ENCODE peak calls at places on chromosome 21, in nine cellular contexts. One of them, this sample, is unnamed.

GRCh38 chr21:37427221-37427620 is 60.6 kb downstream of the DYRK1A start:
- DNase-seq in A549: no peak
- DNase-seq in stomach: no peak
- DNase-seq in astrocyte of the spinal cord: no peak
- DNase-seq in brain microvascular endothelial cell: no peak
- DNase-seq in fibroblast of lung: no peak
- DNase-seq in B cell: no peak
- DNase-seq in tibial nerve: no peak
- DNase-seq in OCI-LY7: no peak
- DNase-seq in this sample: no peak

GRCh38 chr21:33238565-33239255 is 9.0 kb downstream of the IFNAR2 start:
- DNase-seq in A549: no peak
- DNase-seq in stomach: no peak
- DNase-seq in astrocyte of the spinal cord: no peak
- DNase-seq in brain microvascular endothelial cell: no peak
- DNase-seq in fibroblast of lung: no peak
- DNase-seq in B cell: no peak
- DNase-seq in tibial nerve: no peak
- DNase-seq in OCI-LY7: peak
- DNase-seq in this sample: no peak

GRCh38 chr21:17900281-17900989 is 81.3 kb upstream of the C21orf91 start:
- DNase-seq in A549: no peak
- DNase-seq in stomach: no peak
- DNase-seq in astrocyte of the spinal cord: no peak
- DNase-seq in brain microvascular endothelial cell: no peak
- DNase-seq in fibroblast of lung: no peak
- DNase-seq in B cell: no peak
- DNase-seq in tibial nerve: no peak
- DNase-seq in OCI-LY7: no peak
- DNase-seq in this sample: no peak

GRCh38 chr21:15841856-15842564 is 112.2 kb downstream of the USP25 start:
- DNase-seq in A549: no peak
- DNase-seq in stomach: no peak
- DNase-seq in astrocyte of the spinal cord: peak
- DNase-seq in brain microvascular endothelial cell: peak
- DNase-seq in fibroblast of lung: peak
- DNase-seq in B cell: no peak
- DNase-seq in tibial nerve: no peak
- DNase-seq in OCI-LY7: no peak
- DNase-seq in this sample: peak

GRCh38 chr21:27246741-27247140 is 279.9 kb upstream of the ADAMTS5 start:
- DNase-seq in A549: no peak
- DNase-seq in stomach: no peak
- DNase-seq in astrocyte of the spinal cord: peak
- DNase-seq in brain microvascular endothelial cell: peak
- DNase-seq in fibroblast of lung: peak
- DNase-seq in B cell: no peak
- DNase-seq in tibial nerve: no peak
- DNase-seq in OCI-LY7: no peak
- DNase-seq in this sample: peak

GRCh38 chr21:15895142-15896106 is 165.6 kb downstream of the USP25 start:
- DNase-seq in A549: no peak
- DNase-seq in stomach: no peak
- DNase-seq in astrocyte of the spinal cord: peak
- DNase-seq in brain microvascular endothelial cell: no peak
- DNase-seq in fibroblast of lung: peak
- DNase-seq in B cell: no peak
- DNase-seq in tibial nerve: no peak
- DNase-seq in OCI-LY7: no peak
- DNase-seq in this sample: peak

GRCh38 chr21:17428980-17429379 is 83.9 kb upstream of the CXADR start:
- DNase-seq in A549: no peak
- DNase-seq in stomach: no peak
- DNase-seq in astrocyte of the spinal cord: no peak
- DNase-seq in brain microvascular endothelial cell: no peak
- DNase-seq in fibroblast of lung: no peak
- DNase-seq in B cell: no peak
- DNase-seq in tibial nerve: no peak
- DNase-seq in OCI-LY7: no peak
- DNase-seq in this sample: no peak

GRCh38 chr21:45748593-45748992 is 105.1 kb downstream of the PCBP3 start:
- DNase-seq in A549: no peak
- DNase-seq in stomach: no peak
- DNase-seq in astrocyte of the spinal cord: no peak
- DNase-seq in brain microvascular endothelial cell: no peak
- DNase-seq in fibroblast of lung: no peak
- DNase-seq in B cell: no peak
- DNase-seq in tibial nerve: no peak
- DNase-seq in OCI-LY7: no peak
- DNase-seq in this sample: no peak

GRCh38 chr21:46049890-46050650 is 47.8 kb upstream of the COL6A2 start:
- DNase-seq in A549: no peak
- DNase-seq in stomach: no peak
- DNase-seq in astrocyte of the spinal cord: peak
- DNase-seq in brain microvascular endothelial cell: no peak
- DNase-seq in fibroblast of lung: no peak
- DNase-seq in B cell: no peak
- DNase-seq in tibial nerve: no peak
- DNase-seq in OCI-LY7: no peak
- DNase-seq in this sample: no peak

GRCh38 chr21:28669331-28669730 is 323.3 kb downstream of the LTN1 start:
- DNase-seq in A549: no peak
- DNase-seq in stomach: no peak
- DNase-seq in astrocyte of the spinal cord: no peak
- DNase-seq in brain microvascular endothelial cell: no peak
- DNase-seq in fibroblast of lung: no peak
- DNase-seq in B cell: no peak
- DNase-seq in tibial nerve: no peak
- DNase-seq in OCI-LY7: no peak
- DNase-seq in this sample: no peak

GRCh38 chr21:29145354-29145782 is 14.9 kb downstream of the MAP3K7CL start:
- DNase-seq in A549: peak
- DNase-seq in stomach: no peak
- DNase-seq in astrocyte of the spinal cord: peak
- DNase-seq in brain microvascular endothelial cell: peak
- DNase-seq in fibroblast of lung: peak
- DNase-seq in B cell: no peak
- DNase-seq in tibial nerve: no peak
- DNase-seq in OCI-LY7: no peak
- DNase-seq in this sample: peak

GRCh38 chr21:37073417-37074194 is 552 bp downstream of the TTC3 start:
- DNase-seq in A549: no peak
- DNase-seq in stomach: peak
- DNase-seq in astrocyte of the spinal cord: peak
- DNase-seq in brain microvascular endothelial cell: peak
- DNase-seq in fibroblast of lung: peak
- DNase-seq in B cell: peak
- DNase-seq in tibial nerve: no peak
- DNase-seq in OCI-LY7: peak
- DNase-seq in this sample: peak

GRCh38 chr21:27258756-27259429 is 292.0 kb upstream of the ADAMTS5 start:
- DNase-seq in A549: no peak
- DNase-seq in stomach: no peak
- DNase-seq in astrocyte of the spinal cord: no peak
- DNase-seq in brain microvascular endothelial cell: no peak
- DNase-seq in fibroblast of lung: no peak
- DNase-seq in B cell: no peak
- DNase-seq in tibial nerve: no peak
- DNase-seq in OCI-LY7: no peak
- DNase-seq in this sample: no peak

GRCh38 chr21:45993210-45994085 is 11.9 kb downstream of the COL6A1 start:
- DNase-seq in A549: no peak
- DNase-seq in stomach: no peak
- DNase-seq in astrocyte of the spinal cord: no peak
- DNase-seq in brain microvascular endothelial cell: no peak
- DNase-seq in fibroblast of lung: no peak
- DNase-seq in B cell: peak
- DNase-seq in tibial nerve: peak
- DNase-seq in OCI-LY7: no peak
- DNase-seq in this sample: no peak

GRCh38 chr21:46155514-46156377 is at the start of gene FTCD:
- DNase-seq in A549: no peak
- DNase-seq in stomach: peak
- DNase-seq in astrocyte of the spinal cord: no peak
- DNase-seq in brain microvascular endothelial cell: no peak
- DNase-seq in fibroblast of lung: no peak
- DNase-seq in B cell: no peak
- DNase-seq in tibial nerve: peak
- DNase-seq in OCI-LY7: no peak
- DNase-seq in this sample: no peak

DNA sequence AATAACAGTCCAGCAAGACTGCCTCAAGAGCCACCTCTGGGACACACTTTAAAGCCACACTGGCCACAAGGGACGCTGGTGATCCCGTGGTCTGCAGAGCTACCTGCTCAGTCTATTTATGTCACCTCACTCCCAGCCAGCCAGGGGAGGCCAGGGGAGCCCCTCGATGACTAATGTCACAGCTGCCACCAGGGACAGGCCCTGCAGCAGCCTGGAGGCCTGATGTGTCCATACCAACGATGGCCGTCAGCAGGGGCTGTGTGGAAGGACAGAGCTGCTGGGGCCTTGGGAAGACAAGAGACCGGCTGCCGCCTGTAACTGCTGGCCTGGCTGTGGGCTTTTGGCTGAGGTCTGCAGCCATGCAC is 71.0 kb downstream of the SIK1 start:
- DNase-seq in A549: no peak
- DNase-seq in stomach: no peak
- DNase-seq in astrocyte of the spinal cord: no peak
- DNase-seq in brain microvascular endothelial cell: no peak
- DNase-seq in fibroblast of lung: no peak
- DNase-seq in B cell: no peak
- DNase-seq in tibial nerve: no peak
- DNase-seq in OCI-LY7: peak
- DNase-seq in this sample: no peak
- TF ChIP-seq CTCF in A549: no peak
- TF ChIP-seq CTCF in stomach: no peak
- TF ChIP-seq CTCF in astrocyte of the spinal cord: no peak
- TF ChIP-seq CTCF in brain microvascular endothelial cell: no peak
- TF ChIP-seq CTCF in fibroblast of lung: no peak
- TF ChIP-seq CTCF in B cell: no peak
- TF ChIP-seq CTCF in tibial nerve: no peak
- TF ChIP-seq CTCF in OCI-LY7: peak
- TF ChIP-seq CTCF in this sample: no peak

DNA sequence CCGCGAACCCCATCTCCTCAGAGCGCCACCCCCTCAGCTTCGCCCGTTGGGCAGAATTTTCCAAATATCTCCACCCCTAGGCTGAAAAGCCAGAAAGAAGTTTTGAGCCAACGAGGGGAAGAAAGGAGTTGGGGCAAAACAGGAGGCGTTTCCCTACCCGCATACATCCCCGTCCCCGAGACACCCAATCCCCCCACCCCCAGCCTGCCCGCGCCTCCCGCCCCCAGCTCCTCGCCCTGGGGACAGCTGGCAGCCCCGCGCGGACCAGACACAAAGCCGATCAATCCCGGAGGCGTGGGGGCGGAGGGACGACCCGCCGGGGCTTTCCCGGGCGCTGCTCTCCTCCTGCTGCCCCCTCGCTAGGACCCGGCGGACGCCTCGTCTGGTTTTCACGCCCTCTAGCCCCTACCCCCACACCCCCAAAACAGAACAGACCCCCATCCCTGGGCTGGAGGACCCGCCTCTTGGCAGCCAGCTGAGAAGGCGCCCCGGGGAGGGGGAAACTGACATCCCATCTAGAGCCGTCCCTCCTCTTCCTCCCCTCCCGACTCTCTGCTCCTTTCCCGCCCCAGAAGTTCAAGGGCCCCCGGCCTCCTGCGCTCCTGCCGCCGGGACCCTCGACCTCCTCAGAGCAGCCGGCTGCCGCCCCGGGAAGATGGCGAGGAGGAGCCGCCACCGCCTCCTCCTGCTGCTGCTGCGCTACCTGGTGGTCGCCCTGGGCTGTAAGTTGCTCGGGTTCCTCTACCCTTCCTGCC is at the start of gene JAM2:
- DNase-seq in A549: no peak
- DNase-seq in stomach: no peak
- DNase-seq in astrocyte of the spinal cord: peak
- DNase-seq in brain microvascular endothelial cell: no peak
- DNase-seq in fibroblast of lung: peak
- DNase-seq in B cell: peak
- DNase-seq in tibial nerve: peak
- DNase-seq in OCI-LY7: peak
- DNase-seq in this sample: peak
- TF ChIP-seq CTCF in A549: no peak
- TF ChIP-seq CTCF in stomach: no peak
- TF ChIP-seq CTCF in astrocyte of the spinal cord: peak
- TF ChIP-seq CTCF in brain microvascular endothelial cell: peak
- TF ChIP-seq CTCF in fibroblast of lung: peak
- TF ChIP-seq CTCF in B cell: no peak
- TF ChIP-seq CTCF in tibial nerve: peak
- TF ChIP-seq CTCF in OCI-LY7: peak
- TF ChIP-seq CTCF in this sample: peak

DNA sequence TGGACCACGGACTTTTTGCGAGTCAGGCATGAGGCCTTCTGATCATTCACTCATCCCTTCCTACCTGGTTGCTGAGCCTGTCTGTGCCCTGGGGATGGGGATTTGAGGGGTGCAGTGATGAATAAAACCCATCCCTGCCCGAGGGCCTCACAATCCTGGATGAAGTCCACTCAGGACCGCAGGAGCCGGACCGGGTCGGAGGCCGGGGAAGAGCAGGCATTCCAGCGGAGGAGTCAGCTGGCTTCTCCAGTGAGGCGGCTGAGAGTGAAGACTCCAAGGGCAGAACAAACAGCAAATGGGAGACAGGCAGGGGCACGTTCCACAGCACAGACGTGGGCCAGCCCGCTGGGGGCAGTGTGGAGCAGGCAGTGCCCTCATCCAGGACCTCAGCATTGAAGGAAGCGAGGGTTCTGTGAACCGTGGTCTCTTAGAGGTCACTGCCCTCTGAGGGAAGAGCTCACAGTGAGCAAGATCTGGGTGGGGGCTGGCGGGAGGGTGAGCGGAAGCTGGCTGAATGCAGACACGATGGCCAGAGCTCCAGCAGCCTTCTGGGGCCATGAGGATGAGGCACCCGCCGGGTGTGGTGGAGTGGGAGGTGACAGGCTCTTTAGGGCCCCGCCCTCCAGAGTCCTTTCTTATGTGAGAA is 10.9 kb upstream of the LRRC3 start:
- DNase-seq in A549: peak
- DNase-seq in stomach: no peak
- DNase-seq in astrocyte of the spinal cord: no peak
- DNase-seq in brain microvascular endothelial cell: no peak
- DNase-seq in fibroblast of lung: no peak
- DNase-seq in B cell: no peak
- DNase-seq in tibial nerve: no peak
- DNase-seq in OCI-LY7: peak
- DNase-seq in this sample: no peak
- TF ChIP-seq CTCF in A549: no peak
- TF ChIP-seq CTCF in stomach: no peak
- TF ChIP-seq CTCF in astrocyte of the spinal cord: no peak
- TF ChIP-seq CTCF in brain microvascular endothelial cell: peak
- TF ChIP-seq CTCF in fibroblast of lung: no peak
- TF ChIP-seq CTCF in B cell: no peak
- TF ChIP-seq CTCF in tibial nerve: no peak
- TF ChIP-seq CTCF in OCI-LY7: peak
- TF ChIP-seq CTCF in this sample: peak

DNA sequence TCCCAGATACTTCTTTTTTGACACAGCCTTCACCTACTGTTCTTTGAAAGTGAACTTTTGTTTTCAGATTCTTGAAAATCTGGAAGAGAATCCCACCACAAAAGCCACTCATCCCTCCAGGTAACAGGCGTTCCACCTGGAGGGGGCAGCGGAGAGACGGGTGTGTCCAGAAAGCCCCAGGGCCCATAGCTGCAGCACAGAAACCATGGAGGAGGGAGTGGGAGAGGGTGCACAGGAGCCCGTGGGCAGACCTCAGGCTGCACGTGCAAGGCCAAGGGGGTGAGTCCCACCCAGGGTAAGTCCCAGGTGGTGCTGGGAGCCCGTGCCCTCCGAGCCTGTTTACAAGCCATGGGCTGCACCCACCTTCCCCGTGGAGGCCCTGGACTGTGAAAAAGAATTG is 86.5 kb downstream of the PSMG1 start:
- DNase-seq in A549: no peak
- DNase-seq in stomach: no peak
- DNase-seq in astrocyte of the spinal cord: no peak
- DNase-seq in brain microvascular endothelial cell: no peak
- DNase-seq in fibroblast of lung: no peak
- DNase-seq in B cell: no peak
- DNase-seq in tibial nerve: no peak
- DNase-seq in OCI-LY7: peak
- DNase-seq in this sample: no peak
- TF ChIP-seq CTCF in A549: no peak
- TF ChIP-seq CTCF in stomach: no peak
- TF ChIP-seq CTCF in astrocyte of the spinal cord: peak
- TF ChIP-seq CTCF in brain microvascular endothelial cell: peak
- TF ChIP-seq CTCF in fibroblast of lung: no peak
- TF ChIP-seq CTCF in B cell: no peak
- TF ChIP-seq CTCF in tibial nerve: no peak
- TF ChIP-seq CTCF in OCI-LY7: peak
- TF ChIP-seq CTCF in this sample: no peak

This sample was measured in AG10803.